ENCODE peak calls at places on chromosomes 7 and 10, in four cellular contexts. T is heart left ventricle, I is endothelial cell of umbilical vein, B is foreskin fibroblast. L is an unnamed sample.

GRCh38 chr10:102975483-102976057 is 57.5 kb downstream of the CNNM2 start:
- DNase-seq in I (no peak), T (no peak), B (no peak), L (peak; percentile 5)

GRCh38 chr10:1347962-1348772 is 292.0 kb downstream of the WDR37 start:
- DNase-seq in T (no peak), I (no peak), B (no peak), L (no peak)

GRCh38 chr10:79063661-79064490 is 4.9 kb upstream of the ZMIZ1 start:
- DNase-seq in I (no peak), T (no peak), B (no peak), L (no peak)

GRCh38 chr7:76318488-76319353 is 16.2 kb downstream of the HSPB1 start:
- DNase-seq in T (peak; percentile 84), B (peak; percentile 97), I (peak; percentile 77), L (peak; percentile 65)

GRCh38 chr10:78685466-78686163 is 383.2 kb upstream of the ZMIZ1 start:
- DNase-seq in B (peak; percentile 18), I (no peak), T (no peak), L (no peak)

GRCh38 chr10:7409732-7410168 is 1.1 kb downstream of the SFMBT2 start:
- DNase-seq in I (no peak), T (no peak), B (peak; percentile 62), L (no peak)

GRCh38 chr10:7572435-7572834 is 94.3 kb downstream of the ITIH5 start:
- DNase-seq in T (no peak), B (no peak), I (no peak), L (no peak)

GRCh38 chr10:34024708-34025425 is 690.4 kb upstream of the NRP1 start:
- DNase-seq in T (no peak), I (no peak), B (peak; percentile 44), L (no peak)

GRCh38 chr7:2815523-2816240 is 28.4 kb downstream of the GNA12 start:
- DNase-seq in B (no peak), I (no peak), T (no peak), L (no peak)

GRCh38 chr7:66930341-66930740 is 9.3 kb downstream of the TMEM248 start:
- DNase-seq in T (no peak), B (peak; percentile 47), I (no peak), L (no peak)

GRCh38 chr10:131843089-131843595 is 57.7 kb upstream of the PPP2R2D start:
- DNase-seq in T (no peak), I (no peak), B (no peak), L (no peak)

GRCh38 chr10:111944331-111944730 is 239.2 kb downstream of the GPAM start:
- DNase-seq in B (no peak), I (no peak), T (no peak), L (no peak)

GRCh38 chr7:66776800-66777468 is 36.4 kb downstream of the RABGEF1 start:
- DNase-seq in T (no peak), I (no peak), B (no peak), L (no peak)

GRCh38 chr7:55100172-55100961 is 81.5 kb downstream of the EGFR start:
- DNase-seq in T (peak; percentile 97), B (no peak), I (no peak), L (no peak)

GRCh38 chr10:1124796-1125195 is 68.6 kb downstream of the WDR37 start:
- DNase-seq in I (no peak), T (no peak), B (no peak), L (no peak)

GRCh38 chr10:101031128-101031795 is at the start of the genes PDZD7 and SFXN3:
- DNase-seq in T (peak; percentile 97), I (peak; percentile 88), B (peak; percentile 98), L (peak; percentile 76)

GRCh38 chr10:54800677-54801480 is at the start of gene PCDH15:
- DNase-seq in B (no peak), T (peak; percentile 18), I (peak; percentile 80), L (peak; percentile 16)

GRCh38 chr10:50993817-50994251 is 80.5 kb upstream of the PRKG1 start:
- DNase-seq in I (no peak), B (peak; percentile 79), T (peak; percentile 51), L (no peak)

DNA sequence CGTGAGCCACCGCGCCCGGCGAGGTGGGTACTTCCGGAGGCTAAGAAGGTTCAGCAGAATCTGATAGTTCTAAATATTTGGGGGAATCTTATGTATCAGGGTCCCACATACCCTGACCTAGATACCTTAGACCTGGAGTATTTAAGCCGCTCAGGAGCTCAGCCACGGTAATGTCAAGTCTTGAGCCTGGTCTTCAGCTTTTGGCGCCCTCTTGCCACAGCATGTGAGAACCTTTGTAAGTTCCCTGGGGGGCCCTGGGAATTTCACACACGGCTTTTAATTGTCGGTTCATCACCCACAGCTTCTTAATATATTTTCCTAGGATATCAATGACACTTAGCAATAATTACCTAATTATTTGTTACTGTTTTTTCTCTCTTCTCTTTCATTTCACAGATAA is 324.3 kb upstream of the GALNT17 start:
- DNase-seq in B (no peak), T (no peak), I (no peak), L (no peak)
- TF ChIP-seq CTCF in B (no peak), T (no peak), I (no peak), L (no peak)

GRCh38 chr7:43838201-43838659 is 31.1 kb downstream of the MRPS24 start:
- DNase-seq in B (no peak), I (no peak), T (no peak), L (no peak)

DNA sequence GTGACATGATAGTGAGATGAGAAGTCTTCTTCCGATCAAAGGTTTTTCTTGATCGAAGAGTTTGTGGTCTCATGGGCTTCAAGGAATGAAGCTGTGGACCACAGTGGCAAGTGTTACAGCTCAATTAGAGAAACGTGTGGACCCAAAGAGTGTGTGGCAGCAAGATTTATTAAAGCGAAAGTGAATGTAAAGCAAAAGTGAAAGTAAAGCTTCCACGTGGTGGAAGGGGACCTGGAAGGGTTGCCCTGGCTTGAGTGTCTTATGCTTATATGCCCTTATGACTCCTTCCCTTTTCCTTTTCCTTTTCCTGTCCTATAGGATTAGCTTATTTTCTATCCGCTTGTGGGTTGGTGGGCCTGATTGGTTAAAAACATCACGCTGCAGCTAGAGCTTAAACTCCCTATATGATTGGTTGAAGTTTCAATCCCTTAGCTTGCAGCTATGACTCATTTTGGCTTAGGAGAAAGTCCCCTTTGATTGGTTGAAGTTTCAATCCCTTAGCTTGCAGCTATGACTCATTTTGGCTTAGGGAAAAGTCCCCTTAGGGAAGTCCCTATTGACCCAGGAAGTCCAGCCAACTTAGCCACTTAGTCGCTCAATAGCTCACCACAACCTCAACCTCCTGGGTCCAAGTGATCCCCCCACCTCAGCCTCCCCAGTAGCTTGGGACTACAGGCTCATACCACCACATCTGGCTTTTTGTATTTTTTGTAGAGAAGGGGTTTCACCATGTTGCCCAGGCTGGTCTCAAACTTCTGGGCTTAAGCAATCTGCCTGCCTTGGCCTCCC is 34.7 kb downstream of the MRPS24 start:
- DNase-seq in B (peak; percentile 16), T (no peak), I (peak; percentile 22), L (no peak)
- H3K4me3 ChIP-seq in B (no peak overlapping the region), T (no peak overlapping the region), I (no peak overlapping the region), L (no peak overlapping the region)

DNA sequence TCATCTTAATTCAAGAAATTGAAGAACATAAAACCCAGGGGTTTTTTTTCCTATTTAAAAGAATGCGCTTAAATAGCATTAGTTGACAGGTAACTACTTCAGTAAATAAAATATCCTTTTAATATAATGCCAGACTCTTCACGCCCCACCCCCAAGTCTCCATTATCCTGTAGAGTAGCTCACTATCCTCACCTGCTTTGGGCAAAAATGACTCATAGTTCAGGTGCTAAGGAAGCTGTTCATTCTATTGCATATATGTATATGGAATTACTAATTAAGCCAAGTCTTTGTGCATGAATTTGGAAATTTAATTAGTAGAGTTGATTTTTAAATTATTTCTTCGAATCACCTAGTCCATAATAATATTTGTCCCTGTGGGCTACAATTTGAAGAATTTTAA is 656.8 kb upstream of the ANKRD30A start:
- DNase-seq in T (no peak), B (no peak), I (no peak), L (no peak)
- TF ChIP-seq CTCF in T (no peak), B (no peak), I (no peak), L (no peak)

GRCh38 chr10:47184273-47184672 is 115.7 kb upstream of the GDF10 start:
- DNase-seq in B (no peak), I (no peak), T (no peak), L (no peak)

GRCh38 chr10:47186941-47187340 is 113.1 kb upstream of the GDF10 start:
- DNase-seq in B (no peak), I (no peak), T (no peak), L (no peak)

GRCh38 chr10:47183726-47184084 is 116.3 kb upstream of the GDF10 start:
- DNase-seq in B (peak; percentile 67), T (no peak), I (no peak), L (no peak)

GRCh38 chr10:47182934-47183725 is 116.9 kb upstream of the GDF10 start:
- DNase-seq in T (no peak), I (no peak), B (no peak), L (no peak)

GRCh38 chr10:47184724-47185330 is 115.2 kb upstream of the GDF10 start:
- DNase-seq in T (no peak), I (no peak), B (no peak), L (no peak)
- H3K4me3 ChIP-seq in T (no peak overlapping the region), I (no peak overlapping the region), B (no peak overlapping the region), L (no peak overlapping the region)

DNA sequence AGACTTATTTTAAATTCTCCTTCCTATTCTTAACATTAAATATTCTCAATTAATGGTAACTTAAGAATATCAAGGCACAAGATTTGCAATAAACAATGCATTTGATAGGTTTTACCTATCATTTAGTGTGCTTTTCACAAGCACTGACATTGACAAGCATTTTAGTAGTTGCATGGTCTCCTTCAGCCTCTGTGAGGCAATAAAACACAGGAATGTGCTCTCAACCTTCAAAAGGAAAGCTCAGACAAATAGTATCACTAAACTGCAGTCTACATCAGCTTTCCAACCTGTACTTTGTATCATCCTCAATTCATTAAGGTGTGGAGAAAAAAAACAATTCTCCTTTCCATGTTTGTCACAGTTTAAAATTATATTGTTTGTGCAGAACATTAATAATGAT is 51.1 kb upstream of the TSPAN13 start:
- DNase-seq in T (no peak), B (no peak), I (no peak), L (no peak)
- TF ChIP-seq CTCF in T (peak; percentile 20), B (no peak), I (no peak), L (no peak)

GRCh38 chr7:42227523-42227922 is 9.5 kb downstream of the GLI3 start:
- DNase-seq in B (no peak), T (no peak), I (no peak), L (no peak)
- H3K4me3 ChIP-seq in B (no peak overlapping the region), T (no peak overlapping the region), I (no peak overlapping the region), L (peak overlapping the region; percentile 32)

DNA sequence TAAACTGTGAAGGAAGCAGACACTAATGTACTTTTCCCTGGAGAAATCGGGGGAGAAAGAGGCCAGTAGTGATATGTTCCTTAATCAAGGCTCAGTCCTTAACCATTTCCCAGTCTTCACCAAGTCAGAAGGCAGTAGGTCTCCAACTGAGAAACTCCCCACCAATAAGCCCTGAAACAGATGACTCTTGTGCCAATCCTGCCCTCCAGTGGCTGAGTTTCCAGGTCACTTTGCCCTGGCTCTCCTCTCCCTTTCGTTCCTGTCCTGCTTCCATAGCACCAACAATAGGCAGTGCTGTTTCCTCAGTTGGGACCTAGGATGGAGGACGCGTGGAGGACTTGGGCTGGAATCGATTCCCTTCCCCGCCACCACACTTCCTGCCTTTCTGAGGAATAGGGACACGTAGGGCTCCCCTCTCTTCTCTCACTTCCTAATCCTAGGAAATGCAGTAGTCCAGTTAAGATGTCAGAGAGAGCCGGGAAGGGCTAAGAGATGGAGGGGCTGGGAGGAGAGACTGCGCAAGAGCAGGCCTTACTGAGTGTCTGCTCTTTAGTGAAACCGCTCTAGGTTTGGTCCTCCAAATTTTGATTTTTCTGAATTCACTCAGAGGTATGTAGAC is 23.4 kb downstream of the ATOH7 start:
- DNase-seq in T (no peak), B (peak; percentile 85), I (peak; percentile 82), L (peak; percentile 56)
- TF ChIP-seq CTCF in T (peak; percentile 35), B (peak; percentile 64), I (peak; percentile 75), L (peak; percentile 68)

GRCh38 chr7:11830004-11830403 is 2.0 kb downstream of the THSD7A start:
- DNase-seq in B (no peak), T (no peak), I (peak; percentile 25), L (no peak)
- H3K4me3 ChIP-seq in B (no peak overlapping the region), T (no peak overlapping the region), I (peak overlapping the region; percentile 1), L (no peak overlapping the region)

L was measured in astrocyte of the cerebellum.